ENCODE peak calls at places on chromosome 2, in five cellular contexts. E, V, Q, U and N are unnamed samples.

GRCh38 chr2:96207778-96208143 is 866 bp downstream of the STARD7 start:
- DNase-seq in E (no peak), V (no peak), Q (no peak), U (no peak), N (no peak)

GRCh38 chr2:67895171-67895941 is 167.4 kb downstream of the C1D start:
- DNase-seq in E (no peak), V (no peak), Q (no peak), U (peak; percentile 31), N (no peak)

GRCh38 chr2:171172980-171173542 is 12.4 kb upstream of the TLK1 start:
- DNase-seq in E (no peak), V (no peak), Q (peak; percentile 48), U (no peak), N (no peak)

GRCh38 chr2:105926960-105927678 is 182.4 kb downstream of the NCK2 start:
- DNase-seq in E (no peak), V (no peak), Q (no peak), U (peak; percentile 45), N (no peak)

GRCh38 chr2:213455316-213456008 is 171.2 kb downstream of the SPAG16 start:
- DNase-seq in E (no peak), V (no peak), Q (no peak), U (no peak), N (no peak)

GRCh38 chr2:238841542-238842181 is 6.2 kb upstream of the TWIST2 start:
- DNase-seq in E (no peak), V (no peak), Q (no peak), U (no peak), N (no peak)

GRCh38 chr2:120536141-120536540 is 190.2 kb downstream of the INHBB start:
- DNase-seq in E (no peak), V (no peak), Q (no peak), U (peak; percentile 85), N (no peak)

GRCh38 chr2:234463626-234464290 is 33.1 kb downstream of the ARL4C start:
- DNase-seq in E (no peak), V (peak; percentile 73), Q (peak; percentile 76), U (peak; percentile 8), N (no peak)

GRCh38 chr2:239471011-239471792 is 70.4 kb upstream of the HDAC4 start:
- DNase-seq in E (peak; percentile 4), V (no peak), Q (no peak), U (no peak), N (no peak)

GRCh38 chr2:120963997-120964396 is 228.3 kb downstream of the GLI2 start:
- DNase-seq in E (no peak), V (no peak), Q (peak; percentile 60), U (no peak), N (peak; percentile 29)

GRCh38 chr2:32427672-32428622 is 71.1 kb downstream of the BIRC6 start:
- DNase-seq in E (no peak), V (no peak), Q (no peak), U (peak; percentile 20), N (no peak)

GRCh38 chr2:208713066-208713465 is 306.5 kb downstream of the PTH2R start:
- DNase-seq in E (no peak), V (no peak), Q (no peak), U (no peak), N (no peak)

GRCh38 chr2:241481687-241482086 is 26.7 kb downstream of the STK25 start:
- DNase-seq in E (no peak), V (no peak), Q (no peak), U (no peak), N (no peak)

GRCh38 chr2:204203704-204204103 is 267.1 kb downstream of the ICOS start:
- DNase-seq in E (no peak), V (no peak), Q (no peak), U (no peak), N (no peak)

GRCh38 chr2:166419616-166419934 is 43.8 kb upstream of the SCN9A start:
- DNase-seq in E (no peak), V (peak; percentile 58), Q (peak; percentile 70), U (no peak), N (no peak)

GRCh38 chr2:237165405-237166276 is 80.0 kb downstream of the COPS8 start:
- DNase-seq in E (no peak), V (peak; percentile 35), Q (peak; percentile 69), U (no peak), N (no peak)

GRCh38 chr2:215436705-215437570 is 1.1 kb upstream of the FN1 start:
- DNase-seq in E (no peak), V (no peak), Q (no peak), U (no peak), N (peak; percentile 16)

GRCh38 chr2:55419236-55419513 is 481 bp downstream of the CCDC88A start:
- DNase-seq in E (no peak), V (peak; percentile 62), Q (peak; percentile 18), U (peak; percentile 16), N (no peak)

GRCh38 chr2:197251576-197251975 is 59.0 kb downstream of the ANKRD44 start:
- DNase-seq in E (no peak), V (no peak), Q (peak; percentile 10), U (no peak), N (no peak)

GRCh38 chr2:236334122-236334876 is 70.1 kb upstream of the ASB18 start:
- DNase-seq in E (no peak), V (no peak), Q (no peak), U (peak; percentile 19), N (no peak)

GRCh38 chr2:224666951-224667553 is 49.1 kb downstream of the CCDC195 start:
- DNase-seq in E (no peak), V (no peak), Q (no peak), U (no peak), N (no peak)

GRCh38 chr2:239290618-239291504 is 110.0 kb downstream of the HDAC4 start:
- DNase-seq in E (no peak), V (no peak), Q (no peak), U (no peak), N (no peak)

GRCh38 chr2:149399934-149400615 is 69.7 kb downstream of the LYPD6 start:
- DNase-seq in E (no peak), V (no peak), Q (no peak), U (peak; percentile 8), N (no peak)

GRCh38 chr2:113157897-113158753 is 15.6 kb upstream of the PSD4 start:
- DNase-seq in E (no peak), V (peak; percentile 26), Q (peak; percentile 26), U (no peak), N (peak; percentile 67)

GRCh38 chr2:160376576-160376975 is 117.0 kb downstream of the RBMS1 start:
- DNase-seq in E (no peak), V (peak; percentile 79), Q (peak; percentile 63), U (no peak), N (no peak)

GRCh38 chr2:180258041-180258537 is 251.0 kb upstream of the CWC22 start:
- DNase-seq in E (no peak), V (no peak), Q (no peak), U (no peak), N (no peak)

GRCh38 chr2:30656079-30656478 is 151.2 kb downstream of the CAPN13 start:
- DNase-seq in E (no peak), V (no peak), Q (peak; percentile 71), U (no peak), N (no peak)

GRCh38 chr2:172285010-172285621 is 142.3 kb upstream of the ITGA6 start:
- DNase-seq in E (no peak), V (no peak), Q (peak; percentile 78), U (peak; percentile 24), N (peak; percentile 18)

GRCh38 chr2:39033980-39034379 is 86.9 kb downstream of the SOS1 start:
- DNase-seq in E (no peak), V (no peak), Q (peak; percentile 85), U (no peak), N (no peak)

GRCh38 chr2:95018301-95018700 is 7.2 kb upstream of the MAL start:
- DNase-seq in E (no peak), V (no peak), Q (no peak), U (no peak), N (no peak)

GRCh38 chr2:231364961-231365810 is 30.3 kb upstream of the B3GNT7 start:
- DNase-seq in E (no peak), V (peak; percentile 89), Q (peak; percentile 89), U (no peak), N (peak; percentile 89)

GRCh38 chr2:12847694-12848093 is 131.0 kb downstream of the TRIB2 start:
- DNase-seq in E (no peak), V (no peak), Q (no peak), U (no peak), N (no peak)

GRCh38 chr2:126771501-126772195 is 115.7 kb downstream of the GYPC start:
- DNase-seq in E (no peak), V (no peak), Q (no peak), U (no peak), N (no peak)

GRCh38 chr2:134438371-134438770 is 184.5 kb downstream of the MGAT5 start:
- DNase-seq in E (no peak), V (no peak), Q (no peak), U (no peak), N (no peak)

GRCh38 chr2:124267821-124268220 is 242.7 kb downstream of the CNTNAP5 start:
- DNase-seq in E (no peak), V (no peak), Q (peak; percentile 39), U (no peak), N (no peak)

GRCh38 chr2:8833863-8834262 is 3.5 kb downstream of the KIDINS220 start:
- DNase-seq in E (no peak), V (no peak), Q (no peak), U (no peak), N (no peak)
- TF ChIP-seq POLR2A in E (no peak), V (no peak), Q (no peak), U (no peak), N (no peak)

DNA sequence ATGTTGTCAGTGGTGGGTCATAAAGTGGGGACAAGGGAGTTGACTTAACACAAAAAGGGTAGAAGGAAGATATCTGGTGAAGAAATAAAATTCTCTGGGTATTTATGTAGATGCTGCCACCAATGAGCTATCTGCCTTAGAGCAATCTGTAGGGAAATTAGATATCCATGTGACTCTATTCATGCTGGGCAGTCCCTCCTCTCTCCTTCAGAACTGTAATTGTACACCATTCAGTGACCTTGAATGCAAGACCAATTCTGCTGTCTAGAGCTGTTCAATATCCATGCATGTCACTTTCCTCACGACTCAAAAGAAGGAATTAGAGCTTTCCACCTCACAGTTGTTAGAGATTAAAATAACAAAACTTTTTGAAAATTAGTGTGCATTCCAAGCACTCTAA is 28.6 kb upstream of the TDRD15 start:
- DNase-seq in E (no peak), V (no peak), Q (no peak), U (no peak), N (no peak)
- TF ChIP-seq POLR2A in E (no peak), V (no peak), Q (no peak), U (no peak), N (no peak)

GRCh38 chr2:3387011-3387410 is 7.5 kb downstream of the TRAPPC12 start:
- DNase-seq in E (no peak), V (no peak), Q (peak; percentile 43), U (no peak), N (no peak)
- TF ChIP-seq POLR2A in E (no peak), V (no peak), Q (no peak), U (no peak), N (no peak)

GRCh38 chr2:102518170-102518569 is 45.1 kb downstream of the SLC9A4 start:
- DNase-seq in E (no peak), V (no peak), Q (no peak), U (no peak), N (no peak)

GRCh38 chr2:102509749-102510148 is 36.7 kb downstream of the SLC9A4 start:
- DNase-seq in E (no peak), V (no peak), Q (peak; percentile 50), U (no peak), N (no peak)

GRCh38 chr2:102512161-102512560 is 39.1 kb downstream of the SLC9A4 start:
- DNase-seq in E (no peak), V (no peak), Q (no peak), U (no peak), N (no peak)

GRCh38 chr2:102510791-102511575 is 38.0 kb downstream of the SLC9A4 start:
- DNase-seq in E (no peak), V (no peak), Q (no peak), U (no peak), N (no peak)

GRCh38 chr2:102514061-102514785 is 41.2 kb downstream of the SLC9A4 start:
- DNase-seq in E (no peak), V (peak; percentile 69), Q (peak; percentile 89), U (no peak), N (peak; percentile 62)
- TF ChIP-seq POLR2A in E (no peak), V (no peak), Q (no peak), U (no peak), N (no peak)